ENCODE peak calls at places on chromosomes 2 and 18, in six cellular contexts. L, F, O, V, X and H are unnamed samples.

GRCh38 chr2:109614715-109615636 is 812 bp downstream of the SOWAHC start:
- DNase-seq in V (no peak), X (peak), F (no peak), L (no peak), O (peak), H (no peak)

GRCh38 chr2:68284896-68285295 is 32.6 kb upstream of the PPP3R1 start:
- DNase-seq in O (no peak), V (no peak), X (no peak), F (no peak), L (no peak), H (no peak)

GRCh38 chr2:68287580-68288441 is 31.9 kb downstream of the CNRIP1 start:
- DNase-seq in L (no peak), F (no peak), O (no peak), V (no peak), X (no peak), H (no peak)

GRCh38 chr2:227846831-227847230 is 24.6 kb upstream of the DAW1 start:
- DNase-seq in X (no peak), L (no peak), V (no peak), F (no peak), O (no peak), H (no peak)

GRCh38 chr2:235050992-235051351 is 99.2 kb downstream of the SH3BP4 start:
- DNase-seq in O (peak), X (peak), F (peak), V (no peak), L (peak), H (peak)

GRCh38 chr2:162050513-162050961 is 23.5 kb downstream of the DPP4 start:
- DNase-seq in F (no peak), V (no peak), X (no peak), O (no peak), L (no peak), H (no peak)

GRCh38 chr18:9849407-9849961 is 36.3 kb upstream of the TXNDC2 start:
- DNase-seq in O (no peak), X (peak), V (no peak), L (no peak), F (no peak), H (no peak)

GRCh38 chr18:45860971-45861370 is 35.5 kb downstream of the SIGLEC15 start:
- DNase-seq in F (no peak), L (no peak), X (no peak), V (no peak), O (no peak), H (no peak)

GRCh38 chr2:99700482-99701398 is 210.9 kb upstream of the REV1 start:
- DNase-seq in V (no peak), X (no peak), L (no peak), F (no peak), O (no peak), H (no peak)

GRCh38 chr2:19746611-19747309 is 155.0 kb downstream of the TTC32 start:
- DNase-seq in L (peak), F (no peak), X (no peak), O (no peak), V (no peak), H (peak)

GRCh38 chr18:35481960-35482366 is 15.8 kb downstream of the INO80C start:
- DNase-seq in V (no peak), F (no peak), X (no peak), O (no peak), L (no peak), H (no peak)

GRCh38 chr18:73924836-73925235 is 222.8 kb downstream of the FBXO15 start:
- DNase-seq in O (no peak), L (no peak), F (peak), V (no peak), X (no peak), H (no peak)

GRCh38 chr18:76548541-76548940 is 53.5 kb upstream of the ZNF516 start:
- DNase-seq in V (no peak), X (no peak), O (no peak), F (no peak), L (no peak), H (no peak)

GRCh38 chr18:72013512-72013911 is 530.6 kb downstream of the CBLN2 start:
- DNase-seq in O (no peak), L (no peak), V (no peak), F (no peak), X (no peak), H (no peak)

GRCh38 chr2:193837368-193837767 is 1642.6 kb upstream of the TMEFF2 start:
- DNase-seq in O (no peak), X (no peak), F (no peak), L (peak), V (no peak), H (no peak)

GRCh38 chr2:226798422-226799210 is 1.0 kb downstream of the IRS1 start:
- DNase-seq in V (peak), L (no peak), O (no peak), F (no peak), X (peak), H (peak)

GRCh38 chr2:41496908-41497307 is 550.9 kb upstream of the PKDCC start:
- DNase-seq in L (no peak), F (no peak), O (no peak), X (no peak), V (no peak), H (no peak)